ENCODE peak calls at places on chromosome 6, in four cellular contexts. L, N, M and C are unnamed samples.
A peak's percentile ranks its signal among the peaks of the same experiment; 100 is the strongest.

GRCh38 chr6:26224940-26225847 is 138.0 kb downstream of the HFE start:
- DNase-seq in L (peak; percentile 49), N (peak; percentile 91), M (no peak), C (no peak)

GRCh38 chr6:134853111-134854055 is 96.5 kb downstream of the ALDH8A1 start:
- DNase-seq in L (no peak), N (peak; percentile 31), M (no peak), C (no peak)

GRCh38 chr6:107698146-107698545 is 126.0 kb downstream of the SCML4 start:
- DNase-seq in L (no peak), N (peak; percentile 94), M (no peak), C (no peak)

GRCh38 chr6:167974644-167975344 is 22.7 kb upstream of the KIF25 start:
- DNase-seq in L (no peak), N (peak; percentile 60), M (no peak), C (no peak)

GRCh38 chr6:41939848-41940758 is 1.5 kb downstream of the CCND3 start:
- DNase-seq in L (no peak), N (peak; percentile 53), M (peak; percentile 27), C (no peak)

GRCh38 chr6:33249732-33250625 is 21.7 kb downstream of the VPS52 start:
- DNase-seq in L (no peak), N (peak; percentile 88), M (no peak), C (peak; percentile 22)

GRCh38 chr6:1043458-1043836 is 268.5 kb upstream of the FOXQ1 start:
- DNase-seq in L (no peak), N (no peak), M (no peak), C (no peak)

GRCh38 chr6:7914991-7915789 is 4.6 kb upstream of the TXNDC5 start:
- DNase-seq in L (no peak), N (peak; percentile 99), M (no peak), C (peak; percentile 34)

GRCh38 chr6:135600931-135601330 is 103.4 kb upstream of the AHI1 start:
- DNase-seq in L (no peak), N (no peak), M (no peak), C (no peak)

GRCh38 chr6:54173084-54173483 is 61.8 kb downstream of the MLIP start:
- DNase-seq in L (no peak), N (peak; percentile 36), M (no peak), C (no peak)

GRCh38 chr6:25960689-25961088 is 1.9 kb upstream of the TRIM38 start:
- DNase-seq in L (no peak), N (no peak), M (no peak), C (no peak)

GRCh38 chr6:120354452-120355098 is 979.7 kb downstream of the TBC1D32 start:
- DNase-seq in L (no peak), N (peak; percentile 28), M (no peak), C (no peak)

GRCh38 chr6:147651249-147652063 is 143.0 kb downstream of the SAMD5 start:
- DNase-seq in L (no peak), N (peak; percentile 6), M (no peak), C (no peak)

GRCh38 chr6:94468830-94469229 is 1049.5 kb upstream of the EPHA7 start:
- DNase-seq in L (no peak), N (no peak), M (no peak), C (no peak)

GRCh38 chr6:71482742-71483141 is 194.1 kb downstream of the OGFRL1 start:
- DNase-seq in L (no peak), N (peak; percentile 52), M (no peak), C (no peak)
- TF ChIP-seq CTCF in L (no peak), N (peak; percentile 27), M (no peak), C (no peak)

GRCh38 chr6:81752084-81752968 is at the start of gene TENT5A:
- DNase-seq in L (peak; percentile 82), N (peak; percentile 90), M (peak; percentile 94), C (peak; percentile 82)
- TF ChIP-seq CTCF in L (peak; percentile 47), N (peak; percentile 6), M (peak; percentile 10), C (no peak)

GRCh38 chr6:162736933-162737332 is 9.2 kb downstream of the PACRG start:
- DNase-seq in L (no peak), N (no peak), M (no peak), C (no peak)
- TF ChIP-seq CTCF in L (no peak), N (no peak), M (peak; percentile 15), C (no peak)

GRCh38 chr6:29830409-29830808 is 2.8 kb downstream of the HLA-G start:
- DNase-seq in L (no peak), N (no peak), M (no peak), C (no peak)
- TF ChIP-seq CTCF in L (no peak), N (no peak), M (no peak), C (no peak)

GRCh38 chr6:149563928-149564325 is 2.2 kb upstream of the GINM1 start:
- DNase-seq in L (no peak), N (no peak), M (no peak), C (no peak)

GRCh38 chr6:149567846-149568585 is 1.8 kb downstream of the GINM1 start:
- DNase-seq in L (no peak), N (no peak), M (no peak), C (no peak)

GRCh38 chr6:149565539-149566371 is 420 bp upstream of the GINM1 start:
- DNase-seq in L (peak; percentile 97), N (peak; percentile 96), M (peak; percentile 96), C (peak; percentile 97)

GRCh38 chr6:149567194-149567586 is 1.0 kb downstream of the GINM1 start:
- DNase-seq in L (no peak), N (no peak), M (no peak), C (no peak)

DNA sequence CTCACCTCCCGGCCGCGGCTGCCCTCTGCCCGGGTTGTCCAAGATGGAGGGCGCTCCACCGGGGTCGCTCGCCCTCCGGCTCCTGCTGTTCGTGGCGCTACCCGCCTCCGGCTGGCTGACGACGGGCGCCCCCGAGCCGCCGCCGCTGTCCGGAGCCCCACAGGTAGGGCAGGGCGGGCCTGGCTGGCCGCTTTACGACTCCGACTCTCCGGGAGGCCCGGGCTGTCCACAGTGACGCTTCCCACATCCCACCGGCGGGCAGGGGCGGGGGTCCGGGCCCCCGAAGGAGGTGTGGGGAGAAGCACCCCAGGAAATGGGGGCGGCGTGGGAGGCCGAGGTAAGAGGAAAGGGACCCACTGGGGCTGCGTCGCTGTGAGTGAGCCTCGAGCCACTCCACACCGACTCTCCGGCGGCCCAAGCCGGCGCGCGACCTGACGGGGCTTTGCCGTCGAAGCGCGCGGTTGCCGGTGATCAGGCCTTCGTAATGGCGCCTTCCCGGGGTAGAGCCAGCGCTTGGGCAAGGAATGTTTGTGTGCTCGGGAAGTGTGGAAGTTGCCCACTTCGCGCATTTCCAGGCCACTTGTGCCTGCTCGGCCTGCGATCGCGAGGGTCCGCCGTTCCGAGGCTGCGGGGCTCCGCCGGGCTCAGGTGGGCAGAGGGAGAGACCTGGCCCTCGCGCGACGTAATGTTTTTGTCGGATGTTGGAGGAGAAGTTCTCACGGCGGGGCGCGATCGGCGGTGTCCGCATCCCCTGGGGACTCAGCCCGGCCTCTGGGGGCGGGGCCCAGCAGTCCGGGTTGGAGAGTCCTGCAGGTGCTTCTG is at the start of gene GINM1:
- DNase-seq in L (peak; percentile 42), N (peak; percentile 51), M (peak; percentile 63), C (no peak)
- TF ChIP-seq CTCF in L (no peak), N (no peak), M (no peak), C (no peak)

GRCh38 chr6:28213213-28213523 is 11.9 kb upstream of the ZSCAN9 start:
- DNase-seq in L (no peak), N (no peak), M (no peak), C (no peak)

GRCh38 chr6:28211840-28212509 is 13.1 kb upstream of the ZSCAN9 start:
- DNase-seq in L (no peak), N (no peak), M (no peak), C (no peak)

GRCh38 chr6:28209753-28210535 is 15.1 kb upstream of the ZSCAN9 start:
- DNase-seq in L (no peak), N (no peak), M (no peak), C (no peak)

GRCh38 chr6:28215425-28215824 is 9.7 kb upstream of the ZSCAN9 start:
- DNase-seq in L (no peak), N (peak; percentile 34), M (no peak), C (no peak)

DNA sequence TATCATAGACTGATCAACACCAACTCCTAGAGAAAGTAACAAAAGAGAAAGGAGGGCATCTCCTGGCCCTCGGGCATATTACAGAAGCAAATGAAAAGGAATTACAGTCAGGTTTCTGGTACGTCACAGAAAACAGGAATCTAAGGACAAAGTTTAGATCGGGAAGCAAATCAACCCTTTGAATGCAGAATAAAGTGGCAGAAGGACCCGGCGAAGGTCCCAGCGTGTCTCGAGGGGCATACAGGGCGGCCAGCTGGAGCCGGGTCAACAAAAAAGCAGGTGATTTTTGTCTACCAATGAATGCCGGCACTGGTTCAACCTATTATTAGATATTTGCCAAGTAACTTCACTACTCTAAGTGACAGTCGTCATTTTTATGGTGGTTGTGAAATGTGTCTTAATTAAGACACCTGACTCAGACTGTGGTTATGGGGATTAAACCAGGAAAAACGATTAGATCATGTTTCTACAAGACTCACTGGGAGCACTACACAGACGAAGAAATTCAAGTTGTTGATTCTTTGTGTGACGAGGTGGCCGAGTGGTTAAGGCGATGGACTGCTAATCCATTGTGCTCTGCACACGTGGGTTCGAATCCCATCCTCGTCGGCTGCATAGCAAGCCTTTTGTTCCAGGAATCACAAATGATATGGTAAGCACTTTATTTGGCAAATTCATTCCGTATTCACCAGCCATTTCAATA is 12.4 kb upstream of the ZSCAN9 start:
- DNase-seq in L (peak; percentile 28), N (peak; percentile 93), M (no peak), C (no peak)
- TF ChIP-seq CTCF in L (no peak), N (no peak), M (no peak), C (no peak)

DNA sequence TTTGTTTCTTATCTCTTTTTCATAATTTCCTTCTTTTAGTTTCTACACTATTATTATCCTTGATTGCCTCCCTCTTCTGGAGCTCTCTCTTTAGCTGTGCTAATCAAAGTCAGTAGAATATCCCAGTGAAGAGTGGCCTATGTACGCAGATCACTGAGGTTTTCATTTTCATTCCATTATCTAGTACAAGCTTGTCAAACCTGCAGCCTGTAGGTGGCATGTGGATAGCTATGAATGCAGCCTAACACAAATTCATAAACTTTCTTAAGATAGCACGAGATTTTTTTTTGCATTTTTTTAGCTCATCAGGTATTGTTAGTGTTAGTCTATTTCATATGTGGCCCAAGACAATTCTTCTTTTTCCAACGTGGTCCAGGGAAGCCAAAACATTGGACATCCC is 825.7 kb upstream of the MAP3K7 start:
- DNase-seq in L (no peak), N (no peak), M (no peak), C (no peak)
- TF ChIP-seq CTCF in L (no peak), N (no peak), M (no peak), C (no peak)